ENCODE peak calls at places on chromosomes 6 and 20, in four cellular contexts. B, D, E and U are unnamed samples.

GRCh38 chr20:59616306-59616705 is 12.0 kb downstream of the PHACTR3 start:
- DNase-seq in D (no peak), B (no peak), E (no peak), U (no peak)

GRCh38 chr20:62347445-62347844 is 19.7 kb downstream of the LAMA5 start:
- DNase-seq in D (no peak), B (no peak), E (no peak), U (no peak)

GRCh38 chr20:42123981-42124473 is 505.9 kb upstream of the CHD6 start:
- DNase-seq in D (no peak), B (no peak), E (no peak), U (no peak)

GRCh38 chr6:134675110-134676038 is 274.5 kb downstream of the ALDH8A1 start:
- DNase-seq in E (no peak), B (no peak), D (no peak), U (no peak)

GRCh38 chr6:38509713-38510112 is 130.0 kb downstream of the BTBD9 start:
- DNase-seq in E (no peak), B (no peak), D (no peak), U (peak; percentile 13)

GRCh38 chr6:41522780-41523548 is 23.2 kb upstream of the FOXP4 start:
- DNase-seq in B (no peak), D (no peak), E (no peak), U (no peak)

GRCh38 chr6:40486576-40486975 is 100.6 kb downstream of the LRFN2 start:
- DNase-seq in B (no peak), D (no peak), E (no peak), U (no peak)

GRCh38 chr20:62120990-62121775 is 1.1 kb upstream of the LSM14B start:
- DNase-seq in E (no peak), D (no peak), B (no peak), U (no peak)

GRCh38 chr6:158011478-158011920 is 29.8 kb downstream of the SYNJ2 start:
- DNase-seq in B (no peak), E (no peak), D (no peak), U (peak; percentile 100)

GRCh38 chr20:59291740-59292139 is 8.7 kb upstream of the EDN3 start:
- DNase-seq in D (no peak), B (no peak), E (no peak), U (no peak)

GRCh38 chr20:62409935-62410741 is 3.1 kb upstream of the CABLES2 start:
- DNase-seq in E (peak; percentile 70), D (no peak), B (peak; percentile 73), U (peak; percentile 42)

GRCh38 chr6:151452750-151453427 is 963 bp upstream of the RMND1 start:
- DNase-seq in D (no peak), B (peak; percentile 22), E (no peak), U (no peak)

GRCh38 chr6:35216832-35217811 is 3.4 kb downstream of the SCUBE3 start:
- DNase-seq in B (no peak), E (peak; percentile 44), D (no peak), U (no peak)

GRCh38 chr20:24060851-24061590 is 72.4 kb upstream of the GGTLC1 start:
- DNase-seq in D (no peak), E (no peak), B (no peak), U (no peak)

GRCh38 chr6:128057541-128058335 is 156.9 kb upstream of the THEMIS start:
- DNase-seq in B (no peak), D (no peak), E (no peak), U (no peak)

GRCh38 chr6:142387997-142388815 is 86.4 kb downstream of the ADGRG6 start:
- DNase-seq in B (no peak), D (no peak), E (peak; percentile 34), U (peak; percentile 73)
- TF ChIP-seq FOXK2 in B (no peak), D (no peak), E (no peak), U (no peak)

GRCh38 chr6:137645850-137646249 is 151.7 kb upstream of the OLIG3 start:
- DNase-seq in E (no peak), D (no peak), B (no peak), U (no peak)

GRCh38 chr6:137650720-137651119 is 156.5 kb upstream of the OLIG3 start:
- DNase-seq in E (no peak), B (no peak), D (no peak), U (no peak)

GRCh38 chr6:137646506-137646905 is 152.3 kb upstream of the OLIG3 start:
- DNase-seq in E (no peak), B (no peak), D (no peak), U (no peak)

GRCh38 chr6:137651591-137652335 is 157.6 kb upstream of the OLIG3 start:
- DNase-seq in B (no peak), E (no peak), D (no peak), U (no peak)

GRCh38 chr6:137647762-137648412 is 153.7 kb upstream of the OLIG3 start:
- DNase-seq in D (no peak), E (no peak), B (no peak), U (no peak)
- TF ChIP-seq FOXK2 in D (no peak), E (no peak), B (no peak), U (no peak)

GRCh38 chr6:43924222-43924702 is 154.3 kb downstream of the VEGFA start:
- DNase-seq in D (peak; percentile 21), E (no peak), B (no peak), U (no peak)
- TF ChIP-seq FOXK2 in D (no peak), E (no peak), B (no peak), U (no peak)

DNA sequence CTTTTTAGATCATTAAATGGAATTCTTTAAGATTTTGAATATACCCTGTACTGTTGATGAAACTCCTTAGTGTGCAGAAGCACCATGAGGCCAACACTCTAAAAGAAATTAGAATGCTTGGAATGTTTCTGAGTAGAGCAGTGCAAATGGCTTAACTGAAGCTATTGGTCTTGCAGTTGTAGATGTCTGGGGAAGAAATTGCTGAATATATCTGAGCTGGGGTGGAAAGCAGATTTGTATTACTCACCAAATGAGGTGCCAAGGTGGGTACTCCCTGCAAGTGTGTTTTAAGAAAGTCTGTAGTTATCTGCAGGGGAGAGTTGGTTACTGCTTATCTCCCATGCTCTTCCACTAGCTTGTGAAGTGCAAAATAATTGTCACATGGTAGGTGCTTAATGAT is 119.0 kb downstream of the ADGRG6 start:
- DNase-seq in D (no peak), E (no peak), B (no peak), U (no peak)
- TF ChIP-seq FOXK2 in D (no peak), E (no peak), B (no peak), U (no peak)

GRCh38 chr6:30781362-30781696 is 37.0 kb upstream of the IER3 start:
- DNase-seq in D (no peak), E (no peak), B (no peak), U (no peak)

GRCh38 chr6:30782425-30783014 is 38.2 kb upstream of the IER3 start:
- DNase-seq in B (no peak), D (no peak), E (no peak), U (peak; percentile 90)

GRCh38 chr6:30779850-30780641 is 35.7 kb upstream of the IER3 start:
- DNase-seq in E (no peak), B (no peak), D (no peak), U (no peak)

GRCh38 chr6:30780642-30780920 is 36.2 kb upstream of the IER3 start:
- DNase-seq in D (no peak), B (no peak), E (no peak), U (no peak)

DNA sequence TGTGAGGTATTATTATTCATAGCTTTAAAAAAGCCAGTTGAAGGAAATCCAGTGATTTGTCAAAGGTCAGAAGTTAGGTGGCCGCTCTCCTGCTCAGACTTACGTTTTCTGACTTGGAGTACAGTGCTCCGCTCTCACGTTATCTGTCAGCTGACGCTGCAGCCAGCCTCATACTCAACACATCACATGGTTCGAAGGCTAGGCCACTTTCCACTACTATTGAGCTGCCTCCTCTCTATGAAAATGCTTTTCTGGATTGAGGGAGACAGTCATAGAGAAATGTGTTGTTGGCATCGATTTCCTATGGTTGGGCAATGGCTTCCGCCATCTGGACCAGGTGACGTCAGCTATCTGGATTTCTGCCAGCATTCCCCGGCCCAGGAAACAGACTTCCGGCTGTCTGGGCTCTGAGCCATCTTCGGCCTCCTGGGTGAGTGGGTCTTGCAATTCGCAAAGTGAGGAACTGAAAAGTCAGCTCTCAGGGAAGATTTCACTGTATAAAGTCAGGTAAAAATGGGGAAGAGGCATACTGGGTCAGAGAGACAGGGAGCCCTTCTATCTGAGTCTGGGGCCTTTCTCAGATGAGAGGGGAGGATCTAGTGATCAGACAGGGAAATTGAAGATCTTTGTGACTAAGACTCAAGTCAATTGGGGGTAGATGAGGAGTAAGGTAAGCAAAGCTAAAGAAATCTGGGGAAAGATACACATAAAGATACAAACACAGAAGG is 37.5 kb upstream of the IER3 start:
- DNase-seq in E (peak; percentile 63), D (peak; percentile 66), B (peak; percentile 88), U (peak; percentile 96)
- TF ChIP-seq FOXK2 in E (no peak), D (no peak), B (no peak), U (peak; percentile 36)

DNA sequence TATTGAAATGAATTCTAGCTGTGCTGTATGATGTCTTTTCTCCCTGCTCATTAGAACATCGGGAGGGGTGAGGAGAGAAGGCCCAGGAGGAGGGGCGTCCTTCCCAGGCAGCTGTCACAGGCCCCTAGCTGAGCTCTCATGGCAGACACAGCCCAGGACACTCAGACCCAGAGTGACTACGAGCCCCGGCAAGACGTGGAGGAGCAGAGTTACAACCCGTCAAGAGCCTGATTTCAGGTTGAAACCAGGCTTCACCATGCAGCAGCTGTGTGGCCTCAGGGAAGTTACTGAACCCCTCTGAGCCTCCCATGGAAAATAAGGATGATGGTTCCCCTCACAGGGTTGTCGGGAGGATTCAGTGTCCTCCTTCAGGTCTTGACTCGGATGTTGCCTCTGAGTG is 417.5 kb upstream of the SULF2 start:
- DNase-seq in E (no peak), D (no peak), B (no peak), U (no peak)
- TF ChIP-seq FOXK2 in E (no peak), D (no peak), B (no peak), U (no peak)

GRCh38 chr20:37333848-37334318 is 12.1 kb upstream of the SRC start:
- DNase-seq in E (no peak), B (no peak), D (no peak), U (peak; percentile 50)

GRCh38 chr20:37333130-37333847 is 12.7 kb upstream of the SRC start:
- DNase-seq in D (no peak), E (no peak), B (no peak), U (no peak)

GRCh38 chr20:37336369-37337207 is 9.4 kb upstream of the SRC start:
- DNase-seq in D (peak; percentile 94), B (peak; percentile 62), E (no peak), U (no peak)

GRCh38 chr20:37335642-37336368 is 10.1 kb upstream of the SRC start:
- DNase-seq in D (no peak), B (peak; percentile 46), E (no peak), U (peak; percentile 48)

GRCh38 chr20:37334450-37334849 is 11.5 kb upstream of the SRC start:
- DNase-seq in E (no peak), D (no peak), B (no peak), U (no peak)
- TF ChIP-seq FOXK2 in E (no peak), D (no peak), B (no peak), U (no peak)

DNA sequence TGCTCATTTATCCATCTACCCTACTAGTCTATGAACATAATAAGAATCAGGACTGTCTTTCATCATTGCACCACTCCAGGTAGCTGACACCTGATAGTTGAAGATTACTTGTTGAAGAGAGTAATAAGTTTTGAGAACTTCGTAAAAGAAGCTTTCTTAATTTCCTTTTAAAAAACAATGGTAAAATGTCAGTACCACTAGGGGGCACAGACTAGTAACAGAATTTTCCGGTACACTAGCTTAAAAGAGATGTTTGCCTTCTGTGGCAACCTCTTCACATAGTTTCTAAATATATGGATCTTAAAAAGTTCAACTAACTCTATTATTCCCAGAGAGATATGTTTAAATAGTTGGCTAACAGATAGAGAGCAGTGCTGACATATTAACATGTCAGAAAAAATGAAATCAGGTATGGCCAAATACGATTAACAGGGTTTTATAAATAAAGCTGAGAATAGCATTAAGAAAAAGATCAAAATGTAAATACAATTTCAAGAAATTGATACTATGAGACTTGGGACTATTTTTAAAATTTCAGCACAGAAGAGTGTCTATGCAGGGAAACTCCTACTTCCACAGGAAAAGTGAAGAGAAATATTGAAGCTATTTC is 5.4 kb upstream of the KCNQ5 start:
- DNase-seq in D (no peak), B (peak; percentile 28), E (no peak), U (peak; percentile 6)
- TF ChIP-seq FOXK2 in D (no peak), B (no peak), E (no peak), U (no peak)